ENCODE peak calls at places on chromosomes 5 and 9, in four cellular contexts. A is A549, B is HepG2, W is K562. P is an unnamed sample.

GRCh38 chr9:16368425-16369087 is 501.9 kb downstream of the BNC2 start:
- DNase-seq in B (no peak), W (no peak), A (peak), P (no peak)

GRCh38 chr5:53991942-53992341 is 318.4 kb downstream of the ARL15 start:
- DNase-seq in W (peak), B (no peak), A (peak), P (peak)

GRCh38 chr9:32010322-32010721 is 374.1 kb upstream of the ACO1 start:
- DNase-seq in A (no peak), B (no peak), W (no peak), P (no peak)

GRCh38 chr5:673837-674629 is 19.1 kb downstream of the TPPP start:
- DNase-seq in B (no peak), A (no peak), W (no peak), P (no peak)

GRCh38 chr5:62922191-62922590 is 343.6 kb downstream of the LRRC70 start:
- DNase-seq in B (no peak), A (no peak), W (no peak), P (no peak)

GRCh38 chr5:36688722-36689121 is 82.3 kb downstream of the SLC1A3 start:
- DNase-seq in B (peak), A (peak), W (peak), P (no peak)

GRCh38 chr9:133428579-133429215 is 6.5 kb downstream of the ADAMTS13 start:
- DNase-seq in W (peak), B (peak), A (peak), P (no peak)

GRCh38 chr9:69131682-69132081 is 42.4 kb upstream of the TJP2 start:
- DNase-seq in A (peak), W (no peak), B (peak), P (no peak)

GRCh38 chr5:32613050-32613672 is 27.8 kb downstream of the SUB1 start:
- DNase-seq in A (peak), B (peak), W (peak), P (peak)

GRCh38 chr9:78613006-78613405 is 316.1 kb downstream of the PSAT1 start:
- DNase-seq in W (no peak), B (no peak), A (no peak), P (no peak)

GRCh38 chr5:53233653-53234405 is 124.3 kb upstream of the MOCS2 start:
- DNase-seq in B (no peak), A (no peak), W (no peak), P (no peak)

GRCh38 chr9:121637441-121638222 is 13.8 kb upstream of the DAB2IP start:
- DNase-seq in A (no peak), W (no peak), B (no peak), P (no peak)

GRCh38 chr9:110282023-110282766 is 25.9 kb upstream of the TXN start:
- DNase-seq in A (peak), W (no peak), B (peak), P (no peak)

GRCh38 chr5:133610489-133611356 is 1.6 kb downstream of the FSTL4 start:
- DNase-seq in A (peak), B (peak), W (peak), P (no peak)

GRCh38 chr5:133613184-133613583 is 843 bp upstream of the FSTL4 start:
- DNase-seq in B (no peak), A (no peak), W (no peak), P (no peak)

GRCh38 chr5:133613743-133614142 is 1.4 kb upstream of the FSTL4 start:
- DNase-seq in A (no peak), B (no peak), W (no peak), P (no peak)

GRCh38 chr5:133611357-133612020 is 852 bp downstream of the FSTL4 start:
- DNase-seq in A (no peak), B (no peak), W (no peak), P (no peak)

DNA sequence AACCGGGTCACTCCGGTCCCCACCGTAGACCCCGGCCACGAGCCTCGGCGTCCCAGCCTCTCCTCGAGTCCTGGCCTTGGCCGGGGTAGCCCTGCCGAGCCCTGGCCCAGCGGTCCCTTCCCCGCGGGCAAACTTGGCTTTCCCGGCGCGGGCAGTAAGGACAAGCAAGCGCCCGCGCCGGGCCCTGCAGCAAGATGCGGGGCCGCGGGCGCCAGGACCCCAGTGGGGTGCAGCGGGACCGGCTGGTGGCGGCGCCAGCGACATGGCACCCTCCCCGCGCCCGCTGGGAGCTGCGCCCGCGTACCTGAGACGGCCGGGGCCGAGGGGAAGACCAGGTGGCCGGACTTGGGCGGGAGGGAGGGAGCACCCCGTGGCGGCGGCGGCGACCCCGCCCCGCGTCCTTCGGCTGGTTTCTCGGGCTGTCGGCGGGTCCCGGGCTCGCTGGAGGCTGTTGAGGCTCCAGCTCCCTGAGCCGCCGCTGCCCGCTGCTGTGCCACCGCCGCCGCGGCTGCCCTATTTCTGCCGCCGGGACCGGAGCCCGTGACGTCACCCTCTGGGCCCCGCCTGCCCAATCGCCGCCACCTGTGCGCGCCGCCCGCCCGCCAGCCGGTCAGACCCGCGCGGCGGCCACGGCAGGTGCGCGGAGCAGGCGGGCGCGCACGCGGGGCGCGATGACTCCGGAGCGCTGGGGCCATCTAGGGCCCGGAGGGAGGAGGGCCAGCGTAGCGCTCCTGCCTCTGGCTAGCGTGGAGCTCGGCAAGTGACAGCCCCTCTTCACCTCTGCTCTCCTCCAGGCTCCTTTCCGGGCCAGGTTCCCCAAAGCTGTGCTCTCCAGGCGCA is at the start of gene FSTL4:
- DNase-seq in B (no peak), W (no peak), A (peak), P (no peak)
- TF ChIP-seq POLR2AphosphoS2 in B (no peak), W (no peak), A (no peak), P (no peak)

DNA sequence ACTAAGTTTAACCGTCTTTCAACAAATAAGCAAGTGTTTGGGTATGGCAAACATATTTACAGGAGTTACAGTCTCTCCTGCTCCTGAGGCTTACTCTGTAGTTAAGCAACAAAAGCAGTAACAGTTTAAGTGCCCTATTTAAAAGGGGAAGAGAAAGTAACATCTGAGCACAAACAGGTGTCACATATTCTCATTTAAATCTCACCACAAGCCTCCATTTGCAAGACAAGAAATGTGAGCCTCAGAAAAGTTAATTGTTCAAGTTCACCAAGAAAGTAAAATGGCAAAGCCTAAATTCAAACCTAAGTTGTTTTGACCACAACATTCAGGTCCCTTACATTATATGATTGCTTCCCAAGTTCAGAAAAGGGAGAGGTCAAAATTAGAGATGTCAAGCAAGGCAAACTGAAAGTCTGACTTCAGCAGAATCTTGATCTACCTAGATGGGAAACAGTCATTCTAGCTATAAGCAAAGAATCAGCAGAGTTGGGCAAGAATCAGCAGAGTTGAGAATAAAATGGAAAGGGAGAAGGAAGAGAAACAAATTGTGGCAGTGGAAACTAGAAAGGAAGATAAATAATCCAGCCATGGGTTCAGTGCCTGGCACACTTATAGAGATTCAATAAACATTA is 93.4 kb downstream of the STRBP start:
- DNase-seq in W (no peak), A (no peak), B (no peak), P (peak)
- TF ChIP-seq POLR2AphosphoS2 in W (no peak), A (no peak), B (no peak), P (no peak)

GRCh38 chr9:28951945-28952344 is 1378.7 kb upstream of the C9orf72 start:
- DNase-seq in A (peak), B (peak), W (no peak), P (no peak)
- TF ChIP-seq POLR2AphosphoS2 in A (no peak), B (no peak), W (no peak), P (no peak)

GRCh38 chr5:179222246-179223017 is 122.8 kb downstream of the ADAMTS2 start:
- DNase-seq in W (no peak), B (no peak), A (no peak), P (no peak)

GRCh38 chr5:179220716-179221115 is 124.5 kb downstream of the ADAMTS2 start:
- DNase-seq in W (no peak), B (no peak), A (no peak), P (no peak)

GRCh38 chr5:179219661-179220620 is 125.3 kb downstream of the ADAMTS2 start:
- DNase-seq in B (no peak), W (no peak), A (no peak), P (no peak)

GRCh38 chr5:179221877-179222220 is 123.4 kb downstream of the ADAMTS2 start:
- DNase-seq in A (no peak), W (no peak), B (no peak), P (no peak)

GRCh38 chr5:179221196-179221876 is 123.9 kb downstream of the ADAMTS2 start:
- DNase-seq in A (no peak), B (no peak), W (no peak), P (no peak)
- TF ChIP-seq POLR2AphosphoS2 in A (no peak), B (no peak), W (no peak), P (no peak)

GRCh38 chr5:66551920-66552319 is 44.3 kb upstream of the MAST4 start:
- DNase-seq in B (no peak), A (no peak), W (no peak), P (no peak)

GRCh38 chr5:66551338-66551737 is 44.9 kb upstream of the MAST4 start:
- DNase-seq in B (no peak), W (no peak), A (no peak), P (no peak)

GRCh38 chr5:66554884-66555283 is 41.3 kb upstream of the MAST4 start:
- DNase-seq in W (no peak), B (no peak), A (no peak), P (no peak)

GRCh38 chr5:66554211-66554610 is 42.0 kb upstream of the MAST4 start:
- DNase-seq in W (no peak), A (no peak), B (no peak), P (peak)

DNA sequence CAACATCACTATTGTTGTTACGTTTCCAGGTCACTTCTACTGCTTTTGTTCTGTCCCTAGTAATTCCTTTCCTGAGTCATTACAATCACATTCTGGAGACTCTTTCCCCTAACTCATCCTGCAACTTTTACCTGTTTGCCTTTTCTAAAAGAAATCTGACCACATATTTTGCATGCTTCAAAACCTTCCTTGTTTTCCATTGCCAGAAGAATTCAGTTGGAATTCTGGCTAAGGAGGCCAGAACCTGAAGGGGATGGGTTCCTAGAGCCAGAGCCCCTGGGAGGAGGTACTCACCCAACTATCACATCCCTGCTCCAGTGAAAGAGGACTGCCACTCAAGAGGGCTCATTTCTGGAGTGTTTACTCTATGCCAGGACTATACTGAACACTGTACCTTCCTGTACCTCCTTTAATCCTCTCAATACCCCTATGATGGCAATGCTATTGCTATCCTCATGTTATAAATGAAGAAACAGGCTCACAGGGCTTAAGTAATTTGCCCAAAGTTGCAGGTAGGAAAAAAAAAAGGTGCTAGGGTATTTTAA is 42.8 kb upstream of the MAST4 start:
- DNase-seq in B (no peak), W (no peak), A (no peak), P (no peak)
- TF ChIP-seq POLR2AphosphoS2 in B (no peak), W (no peak), A (no peak), P (no peak)

GRCh38 chr9:106286249-106286648 is 576.7 kb upstream of the ZNF462 start:
- DNase-seq in W (no peak), A (peak), B (no peak), P (no peak)
- TF ChIP-seq POLR2AphosphoS2 in W (no peak), A (no peak), B (no peak), P (no peak)

GRCh38 chr5:132692632-132692967 is 18.8 kb downstream of the IL4 start:
- DNase-seq in B (no peak), A (no peak), W (no peak), P (no peak)
- TF ChIP-seq POLR2AphosphoS2 in B (no peak), A (no peak), W (no peak), P (no peak)

GRCh38 chr5:99030871-99031440 is 102.1 kb upstream of the CHD1 start:
- DNase-seq in B (no peak), A (no peak), W (no peak), P (no peak)
- TF ChIP-seq POLR2AphosphoS2 in B (no peak), A (no peak), W (no peak), P (no peak)

P was measured in GM12878.